ENCODE peak calls at places on chromosome 9, in five cellular contexts. W is SW 1271; Q is activated T-helper 9 cell treated with anti-CD3 and anti-CD28 coated beads, Interleukin-2, amount 50 U/mL, for 16 hours; G is GF-D8; B is astrocyte of the cerebellum. O is an unnamed sample.

GRCh38 chr9:751137-752051 is 90.1 kb upstream of the DMRT1 start:
- DNase-seq in W (no peak), Q (no peak), G (no peak), B (no peak), O (peak)

GRCh38 chr9:6049798-6050197 is 34.4 kb upstream of the RANBP6 start:
- DNase-seq in W (no peak), Q (no peak), G (no peak), B (no peak), O (no peak)

GRCh38 chr9:8394341-8394740 is 594.8 kb upstream of the DMAC1 start:
- DNase-seq in W (no peak), Q (no peak), G (no peak), B (no peak), O (no peak)

GRCh38 chr9:84617415-84617814 is 52.1 kb upstream of the NTRK2 start:
- DNase-seq in W (no peak), Q (no peak), G (no peak), B (no peak), O (no peak)

GRCh38 chr9:130770679-130771442 is 64.2 kb upstream of the ABL1 start:
- DNase-seq in W (peak), Q (no peak), G (peak), B (peak), O (peak)

GRCh38 chr9:123957168-123957721 is 27.3 kb upstream of the DENND1A start:
- DNase-seq in W (no peak), Q (no peak), G (no peak), B (no peak), O (no peak)

GRCh38 chr9:135670721-135671590 is 7.8 kb downstream of the LCN9 start:
- DNase-seq in W (no peak), Q (no peak), G (no peak), B (no peak), O (no peak)

GRCh38 chr9:21813575-21814473 is 11.4 kb downstream of the MTAP start:
- DNase-seq in W (no peak), Q (peak), G (peak), B (peak), O (no peak)

GRCh38 chr9:21801683-21802417 is 586 bp upstream of the MTAP start:
- DNase-seq in W (no peak), Q (peak), G (no peak), B (peak), O (no peak)

GRCh38 chr9:10045598-10045997 is 567.2 kb downstream of the PTPRD start:
- DNase-seq in W (no peak), Q (no peak), G (no peak), B (peak), O (no peak)

GRCh38 chr9:77512876-77513275 is 135.2 kb downstream of the GNA14 start:
- DNase-seq in W (no peak), Q (no peak), G (no peak), B (no peak), O (no peak)

GRCh38 chr9:21906878-21907277 is 87.3 kb downstream of the CDKN2A start:
- DNase-seq in W (no peak), Q (no peak), G (no peak), B (no peak), O (no peak)

GRCh38 chr9:5438301-5439162 is 807 bp upstream of the PLGRKT start:
- DNase-seq in W (no peak), Q (no peak), G (no peak), B (no peak), O (no peak)

GRCh38 chr9:89219637-89220036 is 41.0 kb upstream of the SHC3 start:
- DNase-seq in W (no peak), Q (no peak), G (no peak), B (no peak), O (no peak)

GRCh38 chr9:134634190-134634589 is 7.4 kb upstream of the COL5A1 start:
- DNase-seq in W (no peak), Q (no peak), G (no peak), B (no peak), O (no peak)

GRCh38 chr9:112348257-112348992 is 15.0 kb upstream of the PTBP3 start:
- DNase-seq in W (no peak), Q (peak), G (no peak), B (no peak), O (no peak)

GRCh38 chr9:83511051-83511450 is 27.1 kb downstream of the FRMD3 start:
- DNase-seq in W (no peak), Q (no peak), G (peak), B (no peak), O (no peak)

GRCh38 chr9:71483457-71483856 is 284.9 kb downstream of the CEMIP2 start:
- DNase-seq in W (no peak), Q (no peak), G (no peak), B (no peak), O (no peak)

GRCh38 chr9:69572611-69573010 is 99.6 kb downstream of the APBA1 start:
- DNase-seq in W (no peak), Q (no peak), G (no peak), B (no peak), O (no peak)

GRCh38 chr9:134670042-134670525 is 28.5 kb downstream of the COL5A1 start:
- DNase-seq in W (no peak), Q (no peak), G (no peak), B (peak), O (peak)

GRCh38 chr9:128684325-128685021 is 4.5 kb upstream of the SET start:
- DNase-seq in W (peak), Q (peak), G (peak), B (peak), O (peak)

GRCh38 chr9:86948153-86948929 is 1.0 kb upstream of the GAS1 start:
- DNase-seq in W (peak), Q (peak), G (peak), B (peak), O (no peak)

GRCh38 chr9:130825809-130826208 is 9.2 kb upstream of the ABL1 start:
- DNase-seq in W (no peak), Q (no peak), G (no peak), B (no peak), O (no peak)

GRCh38 chr9:108412755-108413154 is 443.0 kb downstream of the ACTL7B start:
- DNase-seq in W (no peak), Q (no peak), G (no peak), B (no peak), O (peak)

GRCh38 chr9:105706156-105706555 is 11.8 kb downstream of the TMEM38B start:
- DNase-seq in W (no peak), Q (no peak), G (no peak), B (no peak), O (no peak)

GRCh38 chr9:124126571-124127289 is 115.2 kb downstream of the LHX2 start:
- DNase-seq in W (peak), Q (peak), G (no peak), B (peak), O (peak)

GRCh38 chr9:112820886-112821285 is 69.8 kb downstream of the SLC46A2 start:
- DNase-seq in W (no peak), Q (no peak), G (no peak), B (peak), O (no peak)

GRCh38 chr9:130181645-130182044 is 9.4 kb downstream of the NCS1 start:
- DNase-seq in W (no peak), Q (no peak), G (no peak), B (no peak), O (no peak)

GRCh38 chr9:95124582-95125359 is 192.7 kb downstream of the FANCC start:
- DNase-seq in W (no peak), Q (no peak), G (no peak), B (no peak), O (no peak)

GRCh38 chr9:77582572-77583365 is 65.4 kb downstream of the GNA14 start:
- DNase-seq in W (no peak), Q (no peak), G (no peak), B (no peak), O (no peak)

GRCh38 chr9:130345009-130345992 is 79.7 kb downstream of the HMCN2 start:
- DNase-seq in W (no peak), Q (no peak), G (no peak), B (no peak), O (no peak)

GRCh38 chr9:138058181-138058580 is 180.6 kb downstream of the CACNA1B start:
- DNase-seq in W (no peak), Q (no peak), G (no peak), B (no peak), O (no peak)

GRCh38 chr9:114383866-114384231 is 3.9 kb downstream of the AKNA start:
- DNase-seq in W (no peak), Q (no peak), G (no peak), B (no peak), O (no peak)

GRCh38 chr9:133750927-133751649 is 12.9 kb upstream of the SARDH start:
- DNase-seq in W (no peak), Q (no peak), G (no peak), B (no peak), O (no peak)

GRCh38 chr9:91302831-91303230 is 58.9 kb downstream of the AUH start:
- DNase-seq in W (peak), Q (no peak), G (peak), B (peak), O (peak)

GRCh38 chr9:18333157-18333556 is 140.8 kb upstream of the ADAMTSL1 start:
- DNase-seq in W (no peak), Q (no peak), G (no peak), B (no peak), O (no peak)

GRCh38 chr9:32344551-32345182 is 39.8 kb upstream of the ACO1 start:
- DNase-seq in W (no peak), Q (no peak), G (no peak), B (no peak), O (no peak)

O was measured in keratinocyte.